ENCODE peak calls at places on chromosome X, in eight cellular contexts. One of them, this sample, is unnamed. For H3K9me3, the result is how much of the 10 kb centered on the place peaks cover.

GRCh38 chrX:67780694-67781109 is 236.9 kb downstream of the AR start:
- DNase-seq in PC-3: peak
- DNase-seq in A549: no peak
- DNase-seq in HCT116: no peak
- DNase-seq in neural progenitor cell: no peak
- DNase-seq in hepatocyte: peak
- DNase-seq in IMR-90: peak
- DNase-seq in K562: no peak
- DNase-seq in this sample: peak

GRCh38 chrX:110954428-110954827 is 141.6 kb upstream of the PAK3 start:
- DNase-seq in PC-3: no peak
- DNase-seq in A549: no peak
- DNase-seq in HCT116: no peak
- DNase-seq in neural progenitor cell: no peak
- DNase-seq in hepatocyte: no peak
- DNase-seq in IMR-90: no peak
- DNase-seq in K562: no peak
- DNase-seq in this sample: no peak

GRCh38 chrX:46574337-46574940 is 874 bp downstream of the CHST7 start:
- DNase-seq in PC-3: no peak
- DNase-seq in A549: no peak
- DNase-seq in HCT116: no peak
- DNase-seq in neural progenitor cell: peak
- DNase-seq in hepatocyte: no peak
- DNase-seq in IMR-90: no peak
- DNase-seq in K562: no peak
- DNase-seq in this sample: no peak

GRCh38 chrX:153926863-153927685 is 1.0 kb upstream of the ARHGAP4 start:
- DNase-seq in PC-3: peak
- DNase-seq in A549: no peak
- DNase-seq in HCT116: no peak
- DNase-seq in neural progenitor cell: peak
- DNase-seq in hepatocyte: peak
- DNase-seq in IMR-90: peak
- DNase-seq in K562: peak
- DNase-seq in this sample: peak

GRCh38 chrX:134646671-134647070 is 11.6 kb downstream of the PLAC1 start:
- DNase-seq in PC-3: no peak
- DNase-seq in A549: no peak
- DNase-seq in HCT116: no peak
- DNase-seq in neural progenitor cell: no peak
- DNase-seq in hepatocyte: no peak
- DNase-seq in IMR-90: no peak
- DNase-seq in K562: no peak
- DNase-seq in this sample: no peak

GRCh38 chrX:143854006-143854405 is 29.9 kb upstream of the UBE2NL start:
- DNase-seq in PC-3: peak
- DNase-seq in A549: no peak
- DNase-seq in HCT116: no peak
- DNase-seq in neural progenitor cell: no peak
- DNase-seq in hepatocyte: no peak
- DNase-seq in IMR-90: peak
- DNase-seq in K562: no peak
- DNase-seq in this sample: peak

GRCh38 chrX:39726810-39727209 is 370.9 kb downstream of the BCOR start:
- DNase-seq in PC-3: no peak
- DNase-seq in A549: no peak
- DNase-seq in HCT116: no peak
- DNase-seq in neural progenitor cell: no peak
- DNase-seq in hepatocyte: no peak
- DNase-seq in IMR-90: peak
- DNase-seq in K562: peak
- DNase-seq in this sample: peak

GRCh38 chrX:111264397-111264796 is 5.9 kb downstream of the CAPN6 start:
- DNase-seq in PC-3: no peak
- DNase-seq in A549: no peak
- DNase-seq in HCT116: no peak
- DNase-seq in neural progenitor cell: no peak
- DNase-seq in hepatocyte: no peak
- DNase-seq in IMR-90: no peak
- DNase-seq in K562: no peak
- DNase-seq in this sample: no peak

GRCh38 chrX:39470588-39471155 is 627.1 kb downstream of the BCOR start:
- DNase-seq in PC-3: no peak
- DNase-seq in A549: no peak
- DNase-seq in HCT116: no peak
- DNase-seq in neural progenitor cell: no peak
- DNase-seq in hepatocyte: peak
- DNase-seq in IMR-90: peak
- DNase-seq in K562: no peak
- DNase-seq in this sample: peak

GRCh38 chrX:40202456-40202855 is 104.7 kb upstream of the BCOR start:
- DNase-seq in PC-3: no peak
- DNase-seq in A549: no peak
- DNase-seq in HCT116: no peak
- DNase-seq in neural progenitor cell: no peak
- DNase-seq in hepatocyte: no peak
- DNase-seq in IMR-90: no peak
- DNase-seq in K562: no peak
- DNase-seq in this sample: no peak

GRCh38 chrX:41605144-41605543 is 83.6 kb upstream of the GPR34 start:
- DNase-seq in PC-3: no peak
- DNase-seq in A549: no peak
- DNase-seq in HCT116: no peak
- DNase-seq in neural progenitor cell: no peak
- DNase-seq in hepatocyte: no peak
- DNase-seq in IMR-90: no peak
- DNase-seq in K562: no peak
- DNase-seq in this sample: no peak

GRCh38 chrX:39773150-39773549 is 324.6 kb downstream of the BCOR start:
- DNase-seq in PC-3: no peak
- DNase-seq in A549: no peak
- DNase-seq in HCT116: no peak
- DNase-seq in neural progenitor cell: no peak
- DNase-seq in hepatocyte: no peak
- DNase-seq in IMR-90: no peak
- DNase-seq in K562: no peak
- DNase-seq in this sample: no peak

GRCh38 chrX:12581546-12581945 is 209.7 kb upstream of the PRPS2 start:
- DNase-seq in PC-3: peak
- DNase-seq in A549: no peak
- DNase-seq in HCT116: no peak
- DNase-seq in neural progenitor cell: no peak
- DNase-seq in hepatocyte: no peak
- DNase-seq in IMR-90: no peak
- DNase-seq in K562: no peak
- DNase-seq in this sample: no peak

GRCh38 chrX:112614640-112615039 is 65.1 kb downstream of the LHFPL1 start:
- DNase-seq in PC-3: no peak
- DNase-seq in A549: no peak
- DNase-seq in HCT116: no peak
- DNase-seq in neural progenitor cell: peak
- DNase-seq in hepatocyte: peak
- DNase-seq in IMR-90: peak
- DNase-seq in K562: no peak
- DNase-seq in this sample: peak

GRCh38 chrX:27222661-27223060 is 240.5 kb downstream of the PPP4R3C start:
- DNase-seq in PC-3: no peak
- DNase-seq in A549: no peak
- DNase-seq in HCT116: no peak
- DNase-seq in neural progenitor cell: no peak
- DNase-seq in hepatocyte: no peak
- DNase-seq in IMR-90: no peak
- DNase-seq in K562: no peak
- DNase-seq in this sample: no peak

GRCh38 chrX:123121241-123121640 is 62.8 kb upstream of the GRIA3 start:
- DNase-seq in PC-3: no peak
- DNase-seq in A549: no peak
- DNase-seq in HCT116: no peak
- DNase-seq in neural progenitor cell: no peak
- DNase-seq in hepatocyte: no peak
- DNase-seq in IMR-90: no peak
- DNase-seq in K562: no peak
- DNase-seq in this sample: peak

GRCh38 chrX:72306851-72307645 is 1.3 kb upstream of the CITED1 start:
- DNase-seq in PC-3: peak
- DNase-seq in A549: peak
- DNase-seq in HCT116: peak
- DNase-seq in neural progenitor cell: peak
- DNase-seq in hepatocyte: peak
- DNase-seq in IMR-90: peak
- DNase-seq in K562: peak
- DNase-seq in this sample: peak

GRCh38 chrX:53294024-53294648 is 12.8 kb upstream of the IQSEC2 start:
- DNase-seq in PC-3: peak
- DNase-seq in A549: no peak
- DNase-seq in HCT116: no peak
- DNase-seq in neural progenitor cell: no peak
- DNase-seq in hepatocyte: no peak
- DNase-seq in IMR-90: peak
- DNase-seq in K562: no peak
- DNase-seq in this sample: no peak

GRCh38 chrX:252421-253291 is 28.5 kb upstream of the PLCXD1 start:
- DNase-seq in PC-3: no peak
- DNase-seq in A549: no peak
- DNase-seq in HCT116: no peak
- DNase-seq in neural progenitor cell: no peak
- DNase-seq in hepatocyte: no peak
- DNase-seq in IMR-90: no peak
- DNase-seq in K562: no peak
- DNase-seq in this sample: no peak

DNA sequence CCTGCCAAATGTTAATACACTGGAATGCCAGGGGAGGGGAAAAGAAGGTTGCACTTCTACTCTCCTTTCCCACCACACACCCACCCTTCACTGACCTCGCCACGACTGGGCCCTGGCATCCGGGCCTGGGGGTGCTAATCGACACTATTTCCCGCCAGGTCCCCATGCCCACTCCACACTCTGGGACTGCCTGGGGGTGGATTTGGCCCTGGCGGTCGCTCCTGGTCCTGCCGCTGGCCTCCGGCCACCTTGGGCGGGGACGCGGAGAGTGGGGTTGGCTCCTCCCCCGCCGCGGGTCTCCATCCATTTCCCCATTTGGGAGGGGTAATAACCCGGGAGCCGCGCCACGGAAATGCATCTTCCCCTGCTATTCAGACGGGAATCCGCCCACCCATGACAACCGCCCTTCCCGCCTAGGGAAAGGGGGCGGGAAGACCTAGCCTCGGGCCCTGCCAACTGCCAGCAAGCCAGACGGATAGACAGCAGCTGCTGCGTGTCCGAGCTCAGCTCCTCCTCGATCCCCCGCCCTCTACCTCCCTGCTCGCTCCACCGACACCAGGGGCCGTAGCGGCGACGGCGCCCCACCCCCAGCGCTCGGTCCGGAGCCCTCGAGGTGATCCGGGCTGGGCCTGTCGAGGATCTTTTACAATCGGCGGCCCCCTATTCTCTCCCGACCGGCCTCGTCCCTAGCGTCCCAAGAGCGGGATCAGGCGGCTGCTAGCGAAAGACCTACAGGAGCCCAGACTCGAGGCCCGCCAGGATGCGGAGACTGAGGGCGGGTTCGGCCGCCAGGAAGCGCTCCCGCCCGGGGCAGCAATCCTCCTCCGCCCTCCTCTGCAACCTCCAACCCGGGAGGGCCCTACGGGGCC is 78.0 kb downstream of the RLIM start:
- DNase-seq in PC-3: peak
- DNase-seq in A549: peak
- DNase-seq in HCT116: no peak
- DNase-seq in neural progenitor cell: peak
- DNase-seq in hepatocyte: peak
- DNase-seq in IMR-90: peak
- DNase-seq in K562: peak
- DNase-seq in this sample: peak
- TF ChIP-seq CTCF in PC-3: peak
- TF ChIP-seq CTCF in A549: no peak
- TF ChIP-seq CTCF in HCT116: no peak
- TF ChIP-seq CTCF in neural progenitor cell: peak
- TF ChIP-seq CTCF in hepatocyte: peak
- TF ChIP-seq CTCF in IMR-90: peak
- TF ChIP-seq CTCF in K562: no peak
- TF ChIP-seq CTCF in this sample: no peak

GRCh38 chrX:130118396-130118795 is 8.1 kb upstream of the ELF4 start:
- DNase-seq in PC-3: peak
- DNase-seq in A549: no peak
- DNase-seq in HCT116: no peak
- DNase-seq in neural progenitor cell: no peak
- DNase-seq in hepatocyte: peak
- DNase-seq in IMR-90: peak
- DNase-seq in K562: no peak
- DNase-seq in this sample: peak
- H3K4me2 ChIP-seq in PC-3: peak
- H3K4me2 ChIP-seq in A549: peak
- H3K4me2 ChIP-seq in HCT116: peak
- H3K4me2 ChIP-seq in neural progenitor cell: no peak
- H3K4me2 ChIP-seq in hepatocyte: peak
- H3K4me2 ChIP-seq in IMR-90: peak
- H3K4me2 ChIP-seq in K562: peak
- H3K4me2 ChIP-seq in this sample: peak

GRCh38 chrX:151710457-151710856 is 5.4 kb upstream of the FATE1 start:
- DNase-seq in PC-3: no peak
- DNase-seq in A549: no peak
- DNase-seq in HCT116: no peak
- DNase-seq in neural progenitor cell: no peak
- DNase-seq in hepatocyte: no peak
- DNase-seq in IMR-90: no peak
- DNase-seq in K562: no peak
- DNase-seq in this sample: no peak

GRCh38 chrX:151711154-151711553 is 4.7 kb upstream of the FATE1 start:
- DNase-seq in PC-3: no peak
- DNase-seq in A549: no peak
- DNase-seq in HCT116: no peak
- DNase-seq in neural progenitor cell: no peak
- DNase-seq in hepatocyte: no peak
- DNase-seq in IMR-90: no peak
- DNase-seq in K562: no peak
- DNase-seq in this sample: no peak

GRCh38 chrX:151711787-151712186 is 4.0 kb upstream of the FATE1 start:
- DNase-seq in PC-3: no peak
- DNase-seq in A549: no peak
- DNase-seq in HCT116: no peak
- DNase-seq in neural progenitor cell: no peak
- DNase-seq in hepatocyte: no peak
- DNase-seq in IMR-90: no peak
- DNase-seq in K562: no peak
- DNase-seq in this sample: no peak

GRCh38 chrX:151712253-151712652 is 3.6 kb upstream of the FATE1 start:
- DNase-seq in PC-3: no peak
- DNase-seq in A549: no peak
- DNase-seq in HCT116: no peak
- DNase-seq in neural progenitor cell: no peak
- DNase-seq in hepatocyte: no peak
- DNase-seq in IMR-90: no peak
- DNase-seq in K562: no peak
- DNase-seq in this sample: no peak

GRCh38 chrX:151708821-151709220 is 7.0 kb upstream of the FATE1 start:
- DNase-seq in PC-3: no peak
- DNase-seq in A549: no peak
- DNase-seq in HCT116: no peak
- DNase-seq in neural progenitor cell: no peak
- DNase-seq in hepatocyte: no peak
- DNase-seq in IMR-90: no peak
- DNase-seq in K562: no peak
- DNase-seq in this sample: no peak
- H3K9me3 ChIP-seq in PC-3: under half
- H3K9me3 ChIP-seq in A549: under half
- H3K9me3 ChIP-seq in HCT116: under half
- H3K9me3 ChIP-seq in neural progenitor cell: under half
- H3K9me3 ChIP-seq in hepatocyte: under half
- H3K9me3 ChIP-seq in IMR-90: under half
- H3K9me3 ChIP-seq in K562: under half
- H3K9me3 ChIP-seq in this sample: under half

GRCh38 chrX:43585922-43586321 is 70.2 kb upstream of the MAOA start:
- DNase-seq in PC-3: no peak
- DNase-seq in A549: no peak
- DNase-seq in HCT116: no peak
- DNase-seq in neural progenitor cell: no peak
- DNase-seq in hepatocyte: no peak
- DNase-seq in IMR-90: no peak
- DNase-seq in K562: no peak
- DNase-seq in this sample: no peak
- TF ChIP-seq CTCF in PC-3: no peak
- TF ChIP-seq CTCF in A549: no peak
- TF ChIP-seq CTCF in HCT116: no peak
- TF ChIP-seq CTCF in neural progenitor cell: no peak
- TF ChIP-seq CTCF in hepatocyte: no peak
- TF ChIP-seq CTCF in IMR-90: no peak
- TF ChIP-seq CTCF in K562: no peak
- TF ChIP-seq CTCF in this sample: no peak